ENCODE peak calls at places on chromosomes 3 and 15, in four cellular contexts. B, Z, D and U are unnamed samples.

GRCh38 chr3:30437172-30437571 is 169.2 kb upstream of the TGFBR2 start:
- DNase-seq in B (no peak), Z (no peak), D (peak), U (no peak)

GRCh38 chr3:155387571-155387970 is 94.1 kb upstream of the STRIT1 start:
- DNase-seq in B (no peak), Z (no peak), D (no peak), U (peak)

GRCh38 chr3:71930056-71930991 is 145.4 kb upstream of the PROK2 start:
- DNase-seq in B (no peak), Z (peak), D (peak), U (peak)

GRCh38 chr15:68364028-68364659 is 67.8 kb downstream of the ITGA11 start:
- DNase-seq in B (no peak), Z (no peak), D (peak), U (no peak)

GRCh38 chr3:81726132-81726531 is 35.3 kb downstream of the GBE1 start:
- DNase-seq in B (no peak), Z (no peak), D (no peak), U (peak)

GRCh38 chr3:12060139-12060831 is 56.1 kb downstream of the SYN2 start:
- DNase-seq in B (no peak), Z (no peak), D (no peak), U (no peak)

GRCh38 chr3:72247645-72248388 is 462.9 kb upstream of the PROK2 start:
- DNase-seq in B (no peak), Z (no peak), D (no peak), U (no peak)

GRCh38 chr15:89754361-89755154 is 3.5 kb upstream of the MESP1 start:
- DNase-seq in B (no peak), Z (no peak), D (no peak), U (no peak)

GRCh38 chr15:62241135-62241770 is 76.2 kb upstream of the C2CD4B start:
- DNase-seq in B (no peak), Z (peak), D (peak), U (peak)

GRCh38 chr15:69456208-69457166 is 3.9 kb downstream of the RPLP1 start:
- DNase-seq in B (no peak), Z (no peak), D (no peak), U (no peak)

GRCh38 chr3:56048333-56048732 is 419.9 kb downstream of the ERC2 start:
- DNase-seq in B (no peak), Z (no peak), D (no peak), U (no peak)

GRCh38 chr15:63896336-63897115 is 62.8 kb upstream of the HERC1 start:
- DNase-seq in B (peak), Z (peak), D (peak), U (peak)

GRCh38 chr3:16182183-16182582 is 7.7 kb downstream of the GALNT15 start:
- DNase-seq in B (no peak), Z (no peak), D (no peak), U (peak)

GRCh38 chr3:188133646-188134045 is 20.3 kb upstream of the LPP start:
- DNase-seq in B (no peak), Z (peak), D (peak), U (peak)

GRCh38 chr3:1091276-1091675 is 1.5 kb upstream of the CNTN6 start:
- DNase-seq in B (no peak), Z (no peak), D (no peak), U (peak)

GRCh38 chr3:148158210-148158609 is 539.5 kb upstream of the AGTR1 start:
- DNase-seq in B (no peak), Z (no peak), D (peak), U (peak)

GRCh38 chr3:7309707-7310106 is 448.8 kb downstream of the GRM7 start:
- DNase-seq in B (peak), Z (no peak), D (no peak), U (peak)

GRCh38 chr3:94413721-94414106 is 350.9 kb downstream of the NSUN3 start:
- DNase-seq in B (no peak), Z (no peak), D (peak), U (peak)

GRCh38 chr15:73284073-73284472 is 84.7 kb downstream of the HCN4 start:
- DNase-seq in B (no peak), Z (no peak), D (no peak), U (no peak)

GRCh38 chr3:48493203-48493501 is 10.8 kb downstream of the SHISA5 start:
- DNase-seq in B (no peak), Z (no peak), D (no peak), U (no peak)

GRCh38 chr15:61011576-61012336 is 217.3 kb downstream of the RORA start:
- DNase-seq in B (no peak), Z (no peak), D (no peak), U (no peak)